ENCODE peak calls at places on chromosomes 3 and 15, in four cellular contexts. Z is GM13976, X is NCI-H2081, I is smooth muscle cell of the brain vasculature. O is an unnamed sample.

GRCh38 chr15:68781766-68782588 is 38.7 kb downstream of the ANP32A start:
- DNase-seq in X (no peak), I (no peak), Z (no peak), O (peak)

GRCh38 chr15:52115598-52116427 is 3.2 kb upstream of the BCL2L10 start:
- DNase-seq in Z (no peak), X (no peak), I (no peak), O (no peak)

GRCh38 chr3:134445631-134446030 is 40.2 kb downstream of the ANAPC13 start:
- DNase-seq in Z (no peak), I (peak), X (no peak), O (no peak)

GRCh38 chr3:196499807-196500524 is 3.6 kb downstream of the RNF168 start:
- DNase-seq in Z (no peak), I (no peak), X (no peak), O (no peak)

GRCh38 chr3:123447749-123448502 is 964 bp downstream of the ADCY5 start:
- DNase-seq in I (no peak), Z (peak), X (no peak), O (no peak)

GRCh38 chr3:122310361-122310760 is 14.7 kb upstream of the CSTA start:
- DNase-seq in X (no peak), I (no peak), Z (no peak), O (no peak)

GRCh38 chr3:168671091-168671490 is 575.4 kb upstream of the GOLIM4 start:
- DNase-seq in X (peak), I (no peak), Z (no peak), O (no peak)

GRCh38 chr3:32316976-32317375 is 74.7 kb upstream of the CMTM7 start:
- DNase-seq in I (no peak), X (no peak), Z (no peak), O (no peak)

GRCh38 chr3:142270407-142270806 is 45.0 kb upstream of the GK5 start:
- DNase-seq in X (no peak), Z (no peak), I (no peak), O (no peak)

GRCh38 chr15:63436872-63437375 is 55.3 kb upstream of the CA12 start:
- DNase-seq in Z (no peak), X (peak), I (peak), O (peak)

GRCh38 chr15:68277131-68277604 is 377 bp upstream of the FEM1B start:
- DNase-seq in I (no peak), X (peak), Z (no peak), O (no peak)

GRCh38 chr3:107220538-107220937 is 156.7 kb upstream of the CCDC54 start:
- DNase-seq in X (no peak), I (peak), Z (no peak), O (no peak)

GRCh38 chr3:12643724-12644123 is 20.2 kb downstream of the RAF1 start:
- DNase-seq in I (no peak), X (no peak), Z (no peak), O (no peak)

GRCh38 chr15:45993508-45993907 is 358.7 kb downstream of the SQOR start:
- DNase-seq in X (no peak), I (no peak), Z (no peak), O (no peak)

GRCh38 chr3:184543848-184544512 is 17.6 kb upstream of the EPHB3 start:
- DNase-seq in I (peak), Z (peak), X (peak), O (peak)

GRCh38 chr3:169367016-169367415 is 296.5 kb downstream of the MECOM start:
- DNase-seq in Z (no peak), I (no peak), X (no peak), O (no peak)

GRCh38 chr3:133457465-133458067 is 57.7 kb downstream of the BFSP2 start:
- DNase-seq in I (no peak), X (no peak), Z (no peak), O (no peak)

GRCh38 chr15:48976444-48977088 is 12.8 kb upstream of the SHC4 start:
- DNase-seq in I (no peak), X (no peak), Z (no peak), O (no peak)

GRCh38 chr3:126858887-126859286 is 124.0 kb upstream of the PLXNA1 start:
- DNase-seq in X (peak), Z (no peak), I (peak), O (no peak)

O was measured in spleen.